ENCODE peak calls at places on chromosome 1, in six cellular contexts. One of them, this sample, is unnamed.

GRCh38 chr1:223731076-223731770 is 18.9 kb downstream of the CAPN2 start:
- DNase-seq in astrocyte of the spinal cord: peak; percentile 65
- DNase-seq in HFF-Myc: no peak
- DNase-seq in astrocyte of the cerebellum: no peak
- DNase-seq in A549: no peak
- DNase-seq in IMR-90: peak; percentile 78
- DNase-seq in this sample: no peak

GRCh38 chr1:153663211-153663610 is 4.7 kb downstream of the SNAPIN start:
- DNase-seq in astrocyte of the spinal cord: no peak
- DNase-seq in HFF-Myc: no peak
- DNase-seq in IMR-90: peak; percentile 65
- DNase-seq in astrocyte of the cerebellum: no peak
- DNase-seq in A549: no peak
- DNase-seq in this sample: no peak

GRCh38 chr1:209641216-209642181 is 10.7 kb downstream of the LAMB3 start:
- DNase-seq in HFF-Myc: no peak
- DNase-seq in astrocyte of the spinal cord: no peak
- DNase-seq in astrocyte of the cerebellum: no peak
- DNase-seq in A549: no peak
- DNase-seq in IMR-90: no peak
- DNase-seq in this sample: no peak

GRCh38 chr1:12416101-12416500 is 186.3 kb downstream of the VPS13D start:
- DNase-seq in HFF-Myc: no peak
- DNase-seq in A549: no peak
- DNase-seq in IMR-90: no peak
- DNase-seq in astrocyte of the spinal cord: no peak
- DNase-seq in astrocyte of the cerebellum: no peak
- DNase-seq in this sample: no peak

GRCh38 chr1:58403894-58404293 is 142.6 kb downstream of the OMA1 start:
- DNase-seq in astrocyte of the spinal cord: no peak
- DNase-seq in HFF-Myc: no peak
- DNase-seq in A549: no peak
- DNase-seq in astrocyte of the cerebellum: no peak
- DNase-seq in IMR-90: no peak
- DNase-seq in this sample: no peak

GRCh38 chr1:101914473-101915242 is 82.1 kb downstream of the OLFM3 start:
- DNase-seq in astrocyte of the cerebellum: no peak
- DNase-seq in astrocyte of the spinal cord: no peak
- DNase-seq in HFF-Myc: no peak
- DNase-seq in A549: no peak
- DNase-seq in IMR-90: no peak
- DNase-seq in this sample: no peak

GRCh38 chr1:248851390-248851789 is 7.5 kb downstream of the ZNF692 start:
- DNase-seq in A549: no peak
- DNase-seq in astrocyte of the spinal cord: no peak
- DNase-seq in astrocyte of the cerebellum: no peak
- DNase-seq in HFF-Myc: no peak
- DNase-seq in IMR-90: no peak
- DNase-seq in this sample: no peak

GRCh38 chr1:3139871-3140837 is 71.2 kb downstream of the PRDM16 start:
- DNase-seq in A549: no peak
- DNase-seq in HFF-Myc: no peak
- DNase-seq in IMR-90: no peak
- DNase-seq in astrocyte of the cerebellum: no peak
- DNase-seq in astrocyte of the spinal cord: no peak
- DNase-seq in this sample: no peak

GRCh38 chr1:29649375-29650040 is 413.2 kb downstream of the PTPRU start:
- DNase-seq in astrocyte of the cerebellum: no peak
- DNase-seq in astrocyte of the spinal cord: no peak
- DNase-seq in IMR-90: no peak
- DNase-seq in HFF-Myc: peak; percentile 14
- DNase-seq in A549: peak; percentile 22
- DNase-seq in this sample: no peak

GRCh38 chr1:52662645-52663313 is 29.8 kb downstream of the SHISAL2A start:
- DNase-seq in HFF-Myc: no peak
- DNase-seq in IMR-90: peak; percentile 52
- DNase-seq in A549: peak; percentile 86
- DNase-seq in astrocyte of the cerebellum: no peak
- DNase-seq in astrocyte of the spinal cord: peak; percentile 27
- DNase-seq in this sample: no peak

GRCh38 chr1:192584951-192585350 is 9.4 kb downstream of the RGS1 start:
- DNase-seq in A549: no peak
- DNase-seq in astrocyte of the spinal cord: no peak
- DNase-seq in IMR-90: no peak
- DNase-seq in HFF-Myc: no peak
- DNase-seq in astrocyte of the cerebellum: no peak
- DNase-seq in this sample: no peak

GRCh38 chr1:53616511-53616910 is 122.5 kb downstream of the GLIS1 start:
- DNase-seq in astrocyte of the spinal cord: no peak
- DNase-seq in A549: no peak
- DNase-seq in HFF-Myc: no peak
- DNase-seq in astrocyte of the cerebellum: no peak
- DNase-seq in IMR-90: no peak
- DNase-seq in this sample: no peak

GRCh38 chr1:9874959-9875635 is 35.0 kb downstream of the CTNNBIP1 start:
- DNase-seq in IMR-90: peak; percentile 67
- DNase-seq in A549: peak; percentile 51
- DNase-seq in astrocyte of the spinal cord: peak; percentile 67
- DNase-seq in HFF-Myc: peak; percentile 49
- DNase-seq in astrocyte of the cerebellum: peak; percentile 42
- DNase-seq in this sample: no peak

GRCh38 chr1:155105604-155106011 is 22.1 kb upstream of the EFNA1 start:
- DNase-seq in IMR-90: no peak
- DNase-seq in astrocyte of the cerebellum: no peak
- DNase-seq in astrocyte of the spinal cord: no peak
- DNase-seq in HFF-Myc: no peak
- DNase-seq in A549: no peak
- DNase-seq in this sample: peak; percentile 45

GRCh38 chr1:181040284-181040865 is 6.6 kb downstream of the MR1 start:
- DNase-seq in HFF-Myc: no peak
- DNase-seq in IMR-90: no peak
- DNase-seq in astrocyte of the spinal cord: no peak
- DNase-seq in A549: no peak
- DNase-seq in astrocyte of the cerebellum: no peak
- DNase-seq in this sample: no peak

GRCh38 chr1:30264672-30265025 is 458.7 kb downstream of the MATN1 start:
- DNase-seq in IMR-90: no peak
- DNase-seq in A549: no peak
- DNase-seq in HFF-Myc: no peak
- DNase-seq in astrocyte of the spinal cord: no peak
- DNase-seq in astrocyte of the cerebellum: no peak
- DNase-seq in this sample: no peak

GRCh38 chr1:112477550-112477949 is 31.2 kb upstream of the WNT2B start:
- DNase-seq in astrocyte of the cerebellum: no peak
- DNase-seq in IMR-90: no peak
- DNase-seq in A549: no peak
- DNase-seq in astrocyte of the spinal cord: no peak
- DNase-seq in HFF-Myc: no peak
- DNase-seq in this sample: no peak

GRCh38 chr1:222084996-222085395 is 343.1 kb upstream of the DUSP10 start:
- DNase-seq in HFF-Myc: no peak
- DNase-seq in IMR-90: peak; percentile 62
- DNase-seq in astrocyte of the spinal cord: no peak
- DNase-seq in astrocyte of the cerebellum: no peak
- DNase-seq in A549: no peak
- DNase-seq in this sample: no peak

GRCh38 chr1:84146375-84147032 is 2.4 kb downstream of the PRKACB start:
- DNase-seq in HFF-Myc: no peak
- DNase-seq in astrocyte of the cerebellum: no peak
- DNase-seq in astrocyte of the spinal cord: peak; percentile 60
- DNase-seq in A549: peak; percentile 6
- DNase-seq in IMR-90: peak; percentile 78
- DNase-seq in this sample: peak; percentile 22

GRCh38 chr1:233242827-233243483 is 52.6 kb downstream of the PCNX2 start:
- DNase-seq in astrocyte of the cerebellum: no peak
- DNase-seq in A549: no peak
- DNase-seq in HFF-Myc: no peak
- DNase-seq in astrocyte of the spinal cord: no peak
- DNase-seq in IMR-90: no peak
- DNase-seq in this sample: no peak

GRCh38 chr1:222600274-222600673 is 10.5 kb upstream of the TAF1A start:
- DNase-seq in astrocyte of the cerebellum: no peak
- DNase-seq in IMR-90: no peak
- DNase-seq in A549: peak; percentile 12
- DNase-seq in astrocyte of the spinal cord: no peak
- DNase-seq in HFF-Myc: no peak
- DNase-seq in this sample: no peak

GRCh38 chr1:88300864-88301263 is 383.2 kb upstream of the PKN2 start:
- DNase-seq in HFF-Myc: no peak
- DNase-seq in A549: no peak
- DNase-seq in astrocyte of the cerebellum: no peak
- DNase-seq in astrocyte of the spinal cord: no peak
- DNase-seq in IMR-90: no peak
- DNase-seq in this sample: no peak

GRCh38 chr1:197994907-197995407 is 77.8 kb downstream of the LHX9 start:
- DNase-seq in HFF-Myc: no peak
- DNase-seq in astrocyte of the cerebellum: no peak
- DNase-seq in IMR-90: peak; percentile 2
- DNase-seq in A549: peak; percentile 84
- DNase-seq in astrocyte of the spinal cord: no peak
- DNase-seq in this sample: no peak

GRCh38 chr1:42777860-42778259 is 6.9 kb upstream of the TMEM269 start:
- DNase-seq in astrocyte of the spinal cord: peak; percentile 25
- DNase-seq in IMR-90: peak; percentile 46
- DNase-seq in astrocyte of the cerebellum: peak; percentile 15
- DNase-seq in HFF-Myc: no peak
- DNase-seq in A549: peak; percentile 43
- DNase-seq in this sample: no peak

GRCh38 chr1:194184402-194184801 is 998.0 kb upstream of the B3GALT2 start:
- DNase-seq in HFF-Myc: no peak
- DNase-seq in astrocyte of the cerebellum: no peak
- DNase-seq in IMR-90: no peak
- DNase-seq in astrocyte of the spinal cord: no peak
- DNase-seq in A549: peak; percentile 26
- DNase-seq in this sample: no peak

GRCh38 chr1:61220531-61220930 is 138.2 kb downstream of the NFIA start:
- DNase-seq in astrocyte of the cerebellum: peak; percentile 81
- DNase-seq in IMR-90: no peak
- DNase-seq in astrocyte of the spinal cord: no peak
- DNase-seq in A549: no peak
- DNase-seq in HFF-Myc: no peak
- DNase-seq in this sample: no peak

GRCh38 chr1:59146651-59147358 is 150.1 kb upstream of the FGGY start:
- DNase-seq in HFF-Myc: no peak
- DNase-seq in astrocyte of the spinal cord: peak; percentile 59
- DNase-seq in IMR-90: peak; percentile 28
- DNase-seq in astrocyte of the cerebellum: no peak
- DNase-seq in A549: peak; percentile 79
- DNase-seq in this sample: no peak

GRCh38 chr1:14733053-14733778 is 134.7 kb downstream of the KAZN start:
- DNase-seq in astrocyte of the spinal cord: no peak
- DNase-seq in IMR-90: no peak
- DNase-seq in A549: no peak
- DNase-seq in astrocyte of the cerebellum: peak; percentile 45
- DNase-seq in HFF-Myc: no peak
- DNase-seq in this sample: no peak

GRCh38 chr1:41383094-41383852 is 22.0 kb downstream of the FOXO6 start:
- DNase-seq in A549: no peak
- DNase-seq in IMR-90: peak; percentile 31
- DNase-seq in HFF-Myc: no peak
- DNase-seq in astrocyte of the spinal cord: peak; percentile 24
- DNase-seq in astrocyte of the cerebellum: no peak
- DNase-seq in this sample: no peak

GRCh38 chr1:179121159-179121938 is 39.5 kb downstream of the TOR3A start:
- DNase-seq in A549: peak; percentile 64
- DNase-seq in astrocyte of the spinal cord: peak; percentile 69
- DNase-seq in HFF-Myc: peak; percentile 65
- DNase-seq in IMR-90: peak; percentile 62
- DNase-seq in astrocyte of the cerebellum: peak; percentile 55
- DNase-seq in this sample: peak; percentile 36

GRCh38 chr1:29171089-29171488 is 10.6 kb downstream of the SRSF4 start:
- DNase-seq in HFF-Myc: no peak
- DNase-seq in A549: no peak
- DNase-seq in astrocyte of the spinal cord: peak; percentile 22
- DNase-seq in astrocyte of the cerebellum: no peak
- DNase-seq in IMR-90: no peak
- DNase-seq in this sample: peak; percentile 47

GRCh38 chr1:168585191-168585590 is 8.8 kb downstream of the XCL1 start:
- DNase-seq in HFF-Myc: no peak
- DNase-seq in astrocyte of the spinal cord: peak; percentile 35
- DNase-seq in IMR-90: peak; percentile 9
- DNase-seq in astrocyte of the cerebellum: no peak
- DNase-seq in A549: no peak
- DNase-seq in this sample: peak; percentile 41

GRCh38 chr1:183019860-183020259 is 3.4 kb upstream of the LAMC1 start:
- DNase-seq in HFF-Myc: no peak
- DNase-seq in astrocyte of the spinal cord: peak; percentile 71
- DNase-seq in astrocyte of the cerebellum: peak; percentile 77
- DNase-seq in A549: peak; percentile 62
- DNase-seq in IMR-90: peak; percentile 63
- DNase-seq in this sample: no peak

GRCh38 chr1:21869620-21870121 is 57.6 kb downstream of the LDLRAD2 start:
- DNase-seq in astrocyte of the spinal cord: peak; percentile 78
- DNase-seq in HFF-Myc: peak; percentile 57
- DNase-seq in IMR-90: peak; percentile 83
- DNase-seq in astrocyte of the cerebellum: peak; percentile 64
- DNase-seq in A549: peak; percentile 76
- DNase-seq in this sample: peak; percentile 60

GRCh38 chr1:228914700-228915099 is 179.4 kb downstream of the RHOU start:
- DNase-seq in astrocyte of the spinal cord: no peak
- DNase-seq in IMR-90: no peak
- DNase-seq in A549: no peak
- DNase-seq in astrocyte of the cerebellum: no peak
- DNase-seq in HFF-Myc: no peak
- DNase-seq in this sample: no peak

GRCh38 chr1:157512036-157512969 is 40.0 kb downstream of the FCRL5 start:
- DNase-seq in astrocyte of the spinal cord: no peak
- DNase-seq in A549: no peak
- DNase-seq in IMR-90: no peak
- DNase-seq in HFF-Myc: no peak
- DNase-seq in astrocyte of the cerebellum: no peak
- DNase-seq in this sample: no peak
- H3K4me3 ChIP-seq in astrocyte of the spinal cord: no peak overlapping the region
- H3K4me3 ChIP-seq in A549: no peak overlapping the region
- H3K4me3 ChIP-seq in IMR-90: no peak overlapping the region
- H3K4me3 ChIP-seq in HFF-Myc: no peak overlapping the region
- H3K4me3 ChIP-seq in astrocyte of the cerebellum: no peak overlapping the region
- H3K4me3 ChIP-seq in this sample: no peak overlapping the region

GRCh38 chr1:939511-940107 is 15.9 kb downstream of the SAMD11 start:
- DNase-seq in IMR-90: no peak
- DNase-seq in HFF-Myc: no peak
- DNase-seq in astrocyte of the cerebellum: no peak
- DNase-seq in astrocyte of the spinal cord: no peak
- DNase-seq in A549: no peak
- DNase-seq in this sample: no peak
- H3K4me3 ChIP-seq in IMR-90: no peak overlapping the region
- H3K4me3 ChIP-seq in HFF-Myc: no peak overlapping the region
- H3K4me3 ChIP-seq in astrocyte of the cerebellum: no peak overlapping the region
- H3K4me3 ChIP-seq in astrocyte of the spinal cord: no peak overlapping the region
- H3K4me3 ChIP-seq in A549: peak overlapping the region; percentile 71
- H3K4me3 ChIP-seq in this sample: no peak overlapping the region

GRCh38 chr1:51168266-51168845 is 66.3 kb downstream of the C1orf185 start:
- DNase-seq in IMR-90: peak; percentile 7
- DNase-seq in A549: no peak
- DNase-seq in astrocyte of the cerebellum: no peak
- DNase-seq in astrocyte of the spinal cord: peak; percentile 12
- DNase-seq in HFF-Myc: no peak
- DNase-seq in this sample: no peak
- H3K4me3 ChIP-seq in IMR-90: no peak overlapping the region
- H3K4me3 ChIP-seq in A549: no peak overlapping the region
- H3K4me3 ChIP-seq in astrocyte of the cerebellum: no peak overlapping the region
- H3K4me3 ChIP-seq in astrocyte of the spinal cord: no peak overlapping the region
- H3K4me3 ChIP-seq in HFF-Myc: no peak overlapping the region
- H3K4me3 ChIP-seq in this sample: no peak overlapping the region

GRCh38 chr1:26027716-26028489 is 6.3 kb downstream of the EXTL1 start:
- DNase-seq in astrocyte of the spinal cord: no peak
- DNase-seq in HFF-Myc: no peak
- DNase-seq in astrocyte of the cerebellum: no peak
- DNase-seq in A549: no peak
- DNase-seq in IMR-90: no peak
- DNase-seq in this sample: no peak
- H3K4me3 ChIP-seq in astrocyte of the spinal cord: no peak overlapping the region
- H3K4me3 ChIP-seq in HFF-Myc: no peak overlapping the region
- H3K4me3 ChIP-seq in astrocyte of the cerebellum: no peak overlapping the region
- H3K4me3 ChIP-seq in A549: no peak overlapping the region
- H3K4me3 ChIP-seq in IMR-90: no peak overlapping the region
- H3K4me3 ChIP-seq in this sample: no peak overlapping the region